ENCODE peak calls at places on chromosome 10, in ten cellular contexts. N is fibroblast of lung, V is kidney, E is upper lobe of right lung, L is pancreas, A is hepatocyte, D is Caco-2, C is prostate gland, W is ovary, Z is cardiac muscle cell. H is an unnamed sample.

GRCh38 chr10:28640551-28640950 is 36.8 kb upstream of the BAMBI start:
- DNase-seq in N (no peak), V (no peak), E (no peak), L (no peak), A (no peak), D (no peak), C (no peak), W (no peak), Z (no peak), H (no peak)

GRCh38 chr10:6778992-6779701 is 199.1 kb upstream of the PRKCQ start:
- DNase-seq in N (peak; percentile 98), V (peak; percentile 75), E (no peak), L (no peak), A (peak; percentile 68), D (no peak), C (peak; percentile 11), W (no peak), Z (peak; percentile 93), H (peak; percentile 99)

GRCh38 chr10:47112612-47113011 is 187.4 kb upstream of the GDF10 start:
- DNase-seq in N (no peak), V (no peak), E (no peak), L (no peak), A (no peak), D (no peak), C (no peak), W (no peak), Z (no peak), H (no peak)

GRCh38 chr10:104318810-104319684 is 19.2 kb downstream of the ITPRIP start:
- DNase-seq in N (no peak), V (peak; percentile 59), E (peak; percentile 63), L (no peak), A (peak; percentile 30), D (no peak), C (no peak), W (peak; percentile 84), Z (peak; percentile 55), H (peak; percentile 90)

GRCh38 chr10:62083868-62084267 is 182.4 kb downstream of the ARID5B start:
- DNase-seq in N (peak; percentile 76), V (no peak), E (no peak), L (peak; percentile 36), A (peak; percentile 58), D (no peak), C (peak; percentile 62), W (peak; percentile 73), Z (peak; percentile 92), H (peak; percentile 88)

GRCh38 chr10:121994429-121994881 is 5.5 kb downstream of the TACC2 start:
- DNase-seq in N (peak; percentile 8), V (no peak), E (peak; percentile 69), L (peak; percentile 52), A (peak; percentile 63), D (peak; percentile 73), C (peak; percentile 79), W (peak; percentile 27), Z (no peak), H (no peak)

GRCh38 chr10:50152792-50153272 is 85.1 kb downstream of the WASHC2A start:
- DNase-seq in N (no peak), V (peak; percentile 73), E (peak; percentile 63), L (peak; percentile 54), A (peak; percentile 17), D (no peak), C (peak; percentile 9), W (no peak), Z (no peak), H (no peak)

GRCh38 chr10:33336606-33337334 is 2.3 kb upstream of the NRP1 start:
- DNase-seq in N (no peak), V (peak; percentile 91), E (peak; percentile 73), L (peak; percentile 59), A (peak; percentile 53), D (peak; percentile 59), C (peak; percentile 9), W (peak; percentile 61), Z (peak; percentile 63), H (peak; percentile 60)

GRCh38 chr10:128571745-128572144 is 445.5 kb upstream of the MKI67 start:
- DNase-seq in N (no peak), V (no peak), E (no peak), L (no peak), A (no peak), D (no peak), C (no peak), W (no peak), Z (no peak), H (no peak)

GRCh38 chr10:71711052-71711623 is 8.4 kb downstream of the C10orf105 start:
- DNase-seq in N (no peak), V (no peak), E (no peak), L (no peak), A (no peak), D (no peak), C (no peak), W (no peak), Z (no peak), H (no peak)

GRCh38 chr10:59175538-59176240 is 754 bp upstream of the PHYHIPL start:
- DNase-seq in N (no peak), V (peak; percentile 55), E (peak; percentile 40), L (peak; percentile 32), A (peak; percentile 22), D (no peak), C (peak; percentile 8), W (no peak), Z (no peak), H (no peak)

GRCh38 chr10:59177862-59178235 is 1.4 kb downstream of the PHYHIPL start:
- DNase-seq in N (no peak), V (no peak), E (no peak), L (no peak), A (no peak), D (no peak), C (no peak), W (no peak), Z (no peak), H (no peak)

GRCh38 chr10:59177031-59177861 is 803 bp downstream of the PHYHIPL start:
- DNase-seq in N (peak; percentile 90), V (peak; percentile 71), E (no peak), L (peak; percentile 52), A (peak; percentile 75), D (peak; percentile 85), C (peak; percentile 46), W (peak; percentile 26), Z (peak; percentile 83), H (peak; percentile 93)

GRCh38 chr10:59179027-59179426 is 2.6 kb downstream of the PHYHIPL start:
- DNase-seq in N (no peak), V (no peak), E (no peak), L (no peak), A (no peak), D (no peak), C (no peak), W (no peak), Z (no peak), H (no peak)

GRCh38 chr10:59176241-59177030 is at the start of gene PHYHIPL:
- DNase-seq in N (no peak), V (peak; percentile 77), E (peak; percentile 40), L (peak; percentile 74), A (peak; percentile 69), D (peak; percentile 84), C (peak; percentile 44), W (peak; percentile 8), Z (no peak), H (no peak)
- H3K4me3 ChIP-seq in N (peak within 1 kb of the TSS; percentile 23), V (peak within 1 kb of the TSS; percentile 86), E (peak within 1 kb of the TSS; percentile 25), L (peak within 1 kb of the TSS; percentile 62), A (peak within 1 kb of the TSS; percentile 73), D (peak within 1 kb of the TSS; percentile 97), C (peak within 1 kb of the TSS; percentile 60), W (peak within 1 kb of the TSS; percentile 20), Z (peak within 1 kb of the TSS; percentile 55), H (peak within 1 kb of the TSS; percentile 15)

GRCh38 chr10:9427208-9427607 is 1372.7 kb downstream of the GATA3 start:
- DNase-seq in N (no peak), V (no peak), E (no peak), L (no peak), A (no peak), D (no peak), C (no peak), W (no peak), Z (no peak), H (no peak)
- TF ChIP-seq CTCF in N (no peak), V (no peak), E (no peak), L (no peak), A (peak; percentile 38), D (no peak), C (no peak), W (no peak), Z (no peak), H (peak; percentile 6)

DNA sequence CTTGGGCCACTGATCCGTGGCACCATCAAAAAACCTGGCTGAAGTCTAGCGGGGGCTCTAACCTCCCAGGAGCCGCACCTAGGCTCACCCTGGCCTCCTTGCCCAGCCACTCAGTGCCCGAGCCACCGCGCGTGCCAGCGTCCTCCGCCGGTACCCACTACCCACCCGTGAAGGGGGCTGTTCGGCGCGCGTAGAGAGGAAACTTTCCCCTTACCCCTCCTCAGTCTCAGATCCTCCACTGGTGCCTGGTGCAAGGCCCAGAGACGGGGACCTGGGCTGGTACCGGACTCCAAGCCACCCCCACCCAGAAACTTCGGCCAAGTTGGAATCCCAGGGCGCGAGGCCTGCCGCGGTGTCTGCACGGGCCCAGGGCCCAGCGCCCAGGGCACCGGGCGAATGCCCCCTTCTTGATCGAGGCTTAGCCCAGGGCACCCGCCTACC is 3.5 kb upstream of the EBF3 start:
- DNase-seq in N (no peak), V (no peak), E (no peak), L (no peak), A (no peak), D (no peak), C (no peak), W (no peak), Z (no peak), H (no peak)
- H3K4me3 ChIP-seq in N (no peak overlapping the region), V (no peak overlapping the region), E (no peak overlapping the region), L (no peak overlapping the region), A (no peak overlapping the region), D (no peak overlapping the region), C (no peak overlapping the region), W (no peak overlapping the region), Z (no peak overlapping the region), H (no peak overlapping the region)

GRCh38 chr10:133394064-133394663 is at the start of gene MTG1:
- DNase-seq in N (peak; percentile 85), V (peak; percentile 98), E (peak; percentile 98), L (peak; percentile 98), A (peak; percentile 99), D (peak; percentile 100), C (peak; percentile 89), W (peak; percentile 93), Z (peak; percentile 95), H (peak; percentile 85)
- TF ChIP-seq CTCF in N (no peak), V (peak; percentile 10), E (peak; percentile 13), L (no peak), A (no peak), D (peak; percentile 54), C (peak; percentile 52), W (no peak), Z (peak; percentile 6), H (no peak)

GRCh38 chr10:114179148-114179547 is at the start of gene TDRD1:
- DNase-seq in N (no peak), V (no peak), E (no peak), L (peak; percentile 50), A (no peak), D (no peak), C (no peak), W (no peak), Z (no peak), H (no peak)
- H3K4me3 ChIP-seq in N (no peak within 1 kb of the TSS), V (no peak within 1 kb of the TSS), E (no peak within 1 kb of the TSS), L (no peak within 1 kb of the TSS), A (no peak within 1 kb of the TSS), D (no peak within 1 kb of the TSS), C (no peak within 1 kb of the TSS), W (no peak within 1 kb of the TSS), Z (no peak within 1 kb of the TSS), H (no peak within 1 kb of the TSS)